ENCODE peak calls at places on chromosomes 11 and 22, in four cellular contexts. Z, O, A and F are unnamed samples.

GRCh38 chr11:115497303-115497702 is 6.9 kb downstream of the CADM1 start:
- DNase-seq in Z (no peak), O (no peak), A (no peak), F (no peak)

GRCh38 chr11:17770048-17770652 is 35.6 kb downstream of the KCNC1 start:
- DNase-seq in Z (no peak), O (no peak), A (peak; percentile 94), F (no peak)

GRCh38 chr11:31870609-31871309 is 59.6 kb upstream of the PAX6 start:
- DNase-seq in Z (peak; percentile 50), O (no peak), A (peak; percentile 30), F (peak; percentile 86)

GRCh38 chr11:7341551-7341950 is 89.8 kb downstream of the SYT9 start:
- DNase-seq in Z (no peak), O (no peak), A (no peak), F (no peak)

GRCh38 chr11:93845181-93846092 is 5.0 kb downstream of the VSTM5 start:
- DNase-seq in Z (peak; percentile 20), O (no peak), A (no peak), F (no peak)

GRCh38 chr11:78419327-78419726 is 1.7 kb upstream of the GAB2 start:
- DNase-seq in Z (peak; percentile 97), O (no peak), A (peak; percentile 40), F (no peak)

GRCh38 chr22:43476341-43476740 is 64.5 kb downstream of the MPPED1 start:
- DNase-seq in Z (no peak), O (no peak), A (peak; percentile 58), F (no peak)

GRCh38 chr11:120608760-120609211 is 97.2 kb downstream of the GRIK4 start:
- DNase-seq in Z (peak; percentile 43), O (no peak), A (peak; percentile 49), F (peak; percentile 39)

GRCh38 chr11:134170909-134171281 is 52.9 kb downstream of the NCAPD3 start:
- DNase-seq in Z (peak; percentile 59), O (no peak), A (no peak), F (no peak)

GRCh38 chr22:27461470-27461869 is 340.1 kb downstream of the MN1 start:
- DNase-seq in Z (peak; percentile 96), O (no peak), A (no peak), F (peak; percentile 45)

GRCh38 chr11:72241290-72241781 is 2.6 kb downstream of the PHOX2A start:
- DNase-seq in Z (no peak), O (no peak), A (no peak), F (no peak)

GRCh38 chr11:113387605-113388211 is at the start of gene ANKK1:
- DNase-seq in Z (no peak), O (no peak), A (no peak), F (no peak)

GRCh38 chr22:45516923-45517675 is 14.4 kb downstream of the FBLN1 start:
- DNase-seq in Z (peak; percentile 82), O (no peak), A (no peak), F (no peak)

GRCh38 chr22:37082251-37082650 is 27.3 kb downstream of the TMPRSS6 start:
- DNase-seq in Z (no peak), O (no peak), A (no peak), F (no peak)

GRCh38 chr22:24181996-24182560 is 791 bp downstream of the SUSD2 start:
- DNase-seq in Z (no peak), O (no peak), A (no peak), F (no peak)

GRCh38 chr11:54985731-54986130 is 276.2 kb upstream of the TRIM48 start:
- DNase-seq in Z (no peak), O (no peak), A (no peak), F (no peak)

GRCh38 chr11:47152953-47153950 is 23.4 kb downstream of the ARFGAP2 start:
- DNase-seq in Z (peak; percentile 85), O (peak; percentile 81), A (peak; percentile 73), F (peak; percentile 66)

GRCh38 chr11:117815262-117815803 is 9.2 kb downstream of the FXYD2 start:
- DNase-seq in Z (no peak), O (peak; percentile 77), A (no peak), F (no peak)

GRCh38 chr11:69205125-69205928 is 49.6 kb downstream of the SMIM38 start:
- DNase-seq in Z (no peak), O (no peak), A (no peak), F (no peak)

GRCh38 chr11:113623114-113623513 is 83.0 kb downstream of the TMPRSS5 start:
- DNase-seq in Z (peak; percentile 41), O (no peak), A (no peak), F (no peak)

GRCh38 chr11:29452131-29452530 is 564.7 kb downstream of the KCNA4 start:
- DNase-seq in Z (peak; percentile 76), O (no peak), A (no peak), F (no peak)

GRCh38 chr22:49789289-49790141 is 38.2 kb downstream of the BRD1 start:
- DNase-seq in Z (peak; percentile 67), O (no peak), A (no peak), F (no peak)

GRCh38 chr22:28791841-28792490 is 8.4 kb downstream of the XBP1 start:
- DNase-seq in Z (no peak), O (no peak), A (no peak), F (no peak)

GRCh38 chr11:131065435-131066295 is 149.4 kb upstream of the SNX19 start:
- DNase-seq in Z (no peak), O (no peak), A (no peak), F (no peak)

GRCh38 chr22:26756675-26757293 is 99.4 kb downstream of the MIAT start:
- DNase-seq in Z (peak; percentile 87), O (peak; percentile 79), A (peak; percentile 54), F (peak; percentile 51)

GRCh38 chr22:44438481-44439131 is 59.4 kb downstream of the RTL6 start:
- DNase-seq in Z (no peak), O (no peak), A (no peak), F (no peak)

GRCh38 chr11:69442807-69443137 is 38.7 kb upstream of the LINC01488 start:
- DNase-seq in Z (peak; percentile 88), O (peak; percentile 64), A (peak; percentile 49), F (no peak)

GRCh38 chr11:118051611-118052461 is 25.0 kb upstream of the TMPRSS4 start:
- DNase-seq in Z (no peak), O (no peak), A (no peak), F (no peak)

GRCh38 chr11:132540586-132540985 is 991.7 kb downstream of the OPCML start:
- DNase-seq in Z (peak; percentile 32), O (no peak), A (no peak), F (no peak)

GRCh38 chr11:134659882-134660281 is 247.8 kb upstream of the B3GAT1 start:
- DNase-seq in Z (no peak), O (no peak), A (no peak), F (no peak)

GRCh38 chr11:70135142-70136132 is 57.3 kb downstream of the ANO1 start:
- DNase-seq in Z (peak; percentile 36), O (no peak), A (no peak), F (no peak)

GRCh38 chr22:20771918-20772625 is 1.8 kb upstream of the SERPIND1 start:
- DNase-seq in Z (no peak), O (no peak), A (peak; percentile 69), F (no peak)

GRCh38 chr11:65810046-65810868 is 23.4 kb downstream of the OVOL1 start:
- DNase-seq in Z (no peak), O (no peak), A (no peak), F (no peak)

GRCh38 chr11:109892321-109892794 is 200.8 kb upstream of the ZC3H12C start:
- DNase-seq in Z (no peak), O (no peak), A (no peak), F (no peak)

GRCh38 chr11:126482586-126483108 is 127.2 kb downstream of the ST3GAL4 start:
- DNase-seq in Z (peak; percentile 36), O (peak; percentile 29), A (no peak), F (no peak)

GRCh38 chr11:9332655-9333054 is 18.3 kb upstream of the TMEM41B start:
- DNase-seq in Z (no peak), O (no peak), A (no peak), F (no peak)

GRCh38 chr11:9330387-9331384 is 16.3 kb upstream of the TMEM41B start:
- DNase-seq in Z (peak; percentile 94), O (no peak), A (no peak), F (no peak)
- H3K4me3 ChIP-seq in Z (peak overlapping the region; percentile 54), O (no peak overlapping the region), A (no peak overlapping the region), F (no peak overlapping the region)

GRCh38 chr11:41955635-41956400 is 496.4 kb upstream of the LRRC4C start:
- DNase-seq in Z (no peak), O (no peak), A (no peak), F (no peak)
- H3K9me3 ChIP-seq in Z (no peaks in the 10 kb centered on the region), O (no peaks in the 10 kb centered on the region), A (no peaks in the 10 kb centered on the region), F (no peaks in the 10 kb centered on the region)

GRCh38 chr22:17375914-17376614 is 6.8 kb downstream of the CECR2 start:
- DNase-seq in Z (no peak), O (no peak), A (no peak), F (no peak)
- H3K4me3 ChIP-seq in Z (no peak overlapping the region), O (no peak overlapping the region), A (no peak overlapping the region), F (no peak overlapping the region)

GRCh38 chr22:31083923-31084810 is 3.0 kb downstream of the SMTN start:
- DNase-seq in Z (peak; percentile 46), O (no peak), A (no peak), F (no peak)
- H3K9me3 ChIP-seq in Z (no peaks in the 10 kb centered on the region), O (no peaks in the 10 kb centered on the region), A (no peaks in the 10 kb centered on the region), F (no peaks in the 10 kb centered on the region)

GRCh38 chr11:74905326-74905725 is 43.6 kb downstream of the XRRA1 start:
- DNase-seq in Z (no peak), O (no peak), A (no peak), F (no peak)

GRCh38 chr11:74909812-74910211 is 39.1 kb downstream of the XRRA1 start:
- DNase-seq in Z (no peak), O (no peak), A (no peak), F (no peak)

DNA sequence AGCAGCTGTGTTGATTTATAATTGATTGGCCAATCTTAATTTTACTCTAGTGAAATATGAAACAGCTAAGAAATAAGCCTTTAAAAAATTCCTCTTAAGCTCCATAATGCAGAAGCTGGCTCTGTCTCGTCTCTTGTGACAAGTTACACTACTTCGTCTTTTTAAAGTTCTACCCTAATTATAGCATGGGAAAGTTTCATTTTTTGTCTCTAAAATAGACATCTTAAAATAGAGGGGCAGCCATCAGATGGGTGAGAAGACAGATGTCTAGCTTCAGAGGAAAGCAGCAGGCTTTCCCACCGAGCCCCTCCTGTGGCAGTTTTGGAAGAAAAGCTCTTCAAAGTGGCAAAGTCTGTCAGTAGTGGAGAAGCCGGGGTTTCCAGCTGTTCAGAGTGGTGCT is 39.5 kb downstream of the XRRA1 start:
- DNase-seq in Z (no peak), O (no peak), A (no peak), F (no peak)
- H3K4me3 ChIP-seq in Z (no peak overlapping the region), O (no peak overlapping the region), A (no peak overlapping the region), F (no peak overlapping the region)